ENCODE peak calls at places on chromosomes 11 and 22, in seven cellular contexts. N is GM23248; K is IMR-90; J is small intestine; Q is CD8-positive, alpha-beta T cell; L is mammary epithelial cell; H is Panc1. W is an unnamed sample. For H3K4me1, the result is how much of the 10 kb centered on the place peaks cover.

GRCh38 chr11:27489092-27489491 is 16.5 kb upstream of the LGR4 start:
- DNase-seq in K (no peak), J (no peak), L (no peak), N (no peak), H (no peak), Q (no peak), W (no peak)

GRCh38 chr11:26741036-26741435 is 19.2 kb upstream of the SLC5A12 start:
- DNase-seq in N (peak), L (no peak), J (no peak), Q (no peak), K (no peak), H (no peak), W (no peak)

GRCh38 chr22:42368379-42369249 is 63.6 kb downstream of the NFAM1 start:
- DNase-seq in H (no peak), J (peak), K (no peak), L (no peak), N (peak), Q (peak), W (no peak)

GRCh38 chr22:32106930-32107329 is 52.2 kb downstream of the C22orf42 start:
- DNase-seq in K (no peak), N (peak), L (peak), Q (no peak), J (no peak), H (no peak), W (no peak)

GRCh38 chr11:62437616-62438015 is 18.8 kb downstream of the SCGB1A1 start:
- DNase-seq in J (no peak), L (no peak), N (no peak), K (no peak), Q (no peak), H (no peak), W (no peak)

GRCh38 chr22:45210174-45210573 is 30.5 kb downstream of the KIAA0930 start:
- DNase-seq in Q (no peak), K (no peak), N (no peak), J (no peak), H (no peak), L (no peak), W (no peak)

GRCh38 chr11:48109046-48109666 is 107.5 kb upstream of the OR4B1 start:
- DNase-seq in L (peak), J (peak), Q (no peak), N (peak), H (no peak), K (peak), W (no peak)

GRCh38 chr11:26700536-26701235 is 21.2 kb downstream of the SLC5A12 start:
- DNase-seq in H (no peak), K (no peak), J (no peak), N (no peak), L (no peak), Q (no peak), W (no peak)

GRCh38 chr11:12131943-12132789 is 21.8 kb downstream of the MICAL2 start:
- DNase-seq in J (no peak), Q (no peak), H (no peak), K (no peak), N (no peak), L (no peak), W (no peak)

GRCh38 chr22:28172948-28173360 is 253.9 kb upstream of the PITPNB start:
- DNase-seq in K (no peak), Q (no peak), L (peak), H (no peak), J (peak), N (peak), W (no peak)

GRCh38 chr22:36770116-36770945 is 5.6 kb downstream of the IFT27 start:
- DNase-seq in K (no peak), Q (no peak), N (no peak), H (no peak), J (no peak), L (no peak), W (no peak)

GRCh38 chr11:75717608-75718403 is at the start of gene MOGAT2:
- DNase-seq in J (peak), L (no peak), H (no peak), N (no peak), K (no peak), Q (no peak), W (no peak)

GRCh38 chr22:22388055-22388454 is 120.5 kb downstream of the ZNF280B start:
- DNase-seq in N (no peak), H (no peak), L (no peak), Q (no peak), K (no peak), J (no peak), W (no peak)

GRCh38 chr11:64396079-64396591 is 37.2 kb downstream of the RPS6KA4 start:
- DNase-seq in N (no peak), Q (no peak), K (no peak), J (no peak), H (no peak), L (no peak), W (no peak)
- H3K4me3 ChIP-seq in N (no peak), Q (no peak), K (no peak), J (no peak), H (no peak), L (no peak), W (no peak)

DNA sequence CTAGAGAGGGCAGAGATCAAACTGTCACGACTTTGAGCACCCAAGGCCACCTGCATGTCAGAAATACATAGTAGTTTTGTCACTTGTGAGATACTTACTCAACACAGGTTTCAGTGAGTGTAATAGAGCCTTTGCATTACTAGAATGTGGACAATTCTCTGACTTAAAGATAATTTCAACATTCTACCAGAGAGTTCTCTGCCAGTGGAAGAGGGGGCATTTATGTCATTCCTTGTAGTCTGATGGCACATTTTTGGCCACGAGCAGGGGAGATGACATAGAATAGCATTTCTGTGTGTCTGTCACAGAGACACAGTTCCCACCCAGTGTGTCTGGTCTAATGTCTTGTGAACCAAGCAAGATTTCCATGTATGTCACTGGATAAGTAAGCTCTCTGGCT is 112.5 kb downstream of the DBX1 start:
- DNase-seq in Q (no peak), N (no peak), L (no peak), H (no peak), J (no peak), K (no peak), W (no peak)
- H3K27ac ChIP-seq in Q (no peak), N (peak), L (peak), H (no peak), J (no peak), K (no peak), W (no peak)

GRCh38 chr11:9566561-9567063 is 6.9 kb upstream of the WEE1 start:
- DNase-seq in J (no peak), H (no peak), Q (no peak), K (peak), L (no peak), N (peak), W (no peak)

GRCh38 chr11:9568854-9569587 is 4.4 kb upstream of the WEE1 start:
- DNase-seq in N (peak), Q (no peak), L (peak), K (peak), J (peak), H (no peak), W (no peak)

GRCh38 chr11:9567401-9567800 is 6.1 kb upstream of the WEE1 start:
- DNase-seq in Q (no peak), H (no peak), J (no peak), N (no peak), K (no peak), L (no peak), W (no peak)

GRCh38 chr11:9569588-9570164 is 3.8 kb upstream of the WEE1 start:
- DNase-seq in H (no peak), J (no peak), L (no peak), N (no peak), K (no peak), Q (no peak), W (no peak)

GRCh38 chr11:9568161-9568853 is 5.2 kb upstream of the WEE1 start:
- DNase-seq in N (peak), L (no peak), J (no peak), Q (no peak), H (no peak), K (peak), W (no peak)
- H3K4me1 ChIP-seq in N (under half), L (half or more), J (under half), Q (under half), H (half or more), K (under half), W (under half)

GRCh38 chr11:36379653-36380052 is 83.6 kb downstream of the PRR5L start:
- DNase-seq in J (no peak), Q (no peak), K (no peak), L (no peak), H (no peak), N (no peak), W (no peak)
- H3K4me3 ChIP-seq in J (no peak), Q (peak), K (no peak), L (no peak), H (no peak), N (no peak), W (peak)

DNA sequence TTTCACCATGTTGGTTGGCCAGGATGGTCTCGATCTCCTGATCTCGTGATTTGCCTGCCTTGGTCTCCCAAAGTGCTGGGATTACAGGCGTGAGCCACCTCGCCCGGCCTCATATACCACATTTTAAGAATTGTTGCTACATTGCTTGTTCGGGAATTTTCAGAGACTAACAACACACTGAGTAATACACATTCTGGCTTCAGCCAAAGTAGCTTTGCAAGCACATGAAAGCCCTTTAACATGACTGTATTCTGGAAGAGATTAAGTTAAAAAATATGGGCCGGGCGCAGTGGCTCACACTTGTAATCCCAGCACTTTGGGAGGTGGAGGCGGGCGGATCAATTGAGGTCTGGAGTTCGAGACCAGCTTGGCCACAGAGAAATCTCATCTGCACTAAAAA is 15.0 kb downstream of the CRTAM start:
- DNase-seq in N (peak), H (no peak), K (peak), Q (no peak), J (no peak), L (no peak), W (no peak)
- H3K27ac ChIP-seq in N (peak), H (no peak), K (no peak), Q (no peak), J (no peak), L (no peak), W (no peak)

DNA sequence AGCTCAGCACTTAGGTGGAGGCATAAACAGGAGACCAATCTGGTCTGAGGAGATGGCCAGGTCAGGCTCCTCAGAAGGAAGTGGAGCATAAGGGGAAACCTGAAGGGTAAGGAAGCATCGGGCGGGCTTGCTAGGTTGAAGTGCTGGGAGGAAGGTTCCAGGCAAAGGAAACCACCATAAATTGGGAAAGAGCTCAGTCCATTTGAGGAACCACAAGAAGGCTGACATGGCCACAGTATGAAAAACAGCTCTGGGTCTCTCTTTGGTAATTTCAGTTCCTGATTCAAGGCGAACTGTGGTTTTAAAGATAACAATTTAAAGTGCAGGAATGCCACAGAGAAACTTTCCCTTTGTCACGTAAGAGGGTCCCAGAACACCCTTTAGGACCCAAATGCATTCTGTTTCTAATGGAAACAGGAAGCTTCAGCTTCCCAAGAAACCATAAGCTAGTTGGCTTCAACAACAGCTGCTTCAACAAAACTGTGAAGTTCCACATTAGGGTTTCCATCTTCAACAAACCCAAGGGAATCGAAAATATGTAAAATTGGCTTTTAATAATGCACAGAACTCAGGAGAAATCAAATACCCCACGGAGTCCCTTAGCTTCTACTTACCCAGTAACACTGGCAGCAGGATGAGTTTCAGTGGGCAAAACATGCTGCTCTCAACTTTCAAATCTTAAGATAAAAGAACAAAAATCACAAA is 10.4 kb downstream of the JAML start:
- DNase-seq in J (no peak), N (no peak), L (no peak), Q (no peak), K (no peak), H (no peak), W (no peak)
- H3K4me1 ChIP-seq in J (under half), N (under half), L (under half), Q (half or more), K (under half), H (under half), W (half or more)

GRCh38 chr11:65641233-65642013 is 3.5 kb downstream of the SIPA1 start:
- DNase-seq in J (no peak), L (no peak), Q (no peak), N (no peak), K (no peak), H (no peak), W (no peak)

GRCh38 chr11:65642014-65642671 is 4.2 kb downstream of the SIPA1 start:
- DNase-seq in N (no peak), K (no peak), Q (no peak), L (no peak), J (no peak), H (no peak), W (no peak)

GRCh38 chr11:65639623-65640482 is 2.0 kb downstream of the SIPA1 start:
- DNase-seq in J (peak), N (no peak), L (no peak), K (no peak), Q (peak), H (no peak), W (peak)

GRCh38 chr11:65637794-65638317 is at the start of gene SIPA1:
- DNase-seq in J (peak), Q (peak), L (peak), N (peak), H (peak), K (peak), W (peak)

GRCh38 chr11:65640483-65641207 is 2.7 kb downstream of the SIPA1 start:
- DNase-seq in J (peak), L (no peak), H (no peak), N (no peak), K (no peak), Q (peak), W (peak)
- H3K4me3 ChIP-seq in J (peak), L (no peak), H (no peak), N (no peak), K (no peak), Q (peak), W (peak)

GRCh38 chr11:87037450-87038234 is at the start of gene TMEM135:
- DNase-seq in J (peak), K (peak), L (peak), H (peak), Q (peak), N (peak), W (peak)

GRCh38 chr11:87035976-87036583 is 1.7 kb upstream of the TMEM135 start:
- DNase-seq in H (no peak), N (no peak), K (no peak), Q (no peak), L (no peak), J (no peak), W (no peak)

GRCh38 chr11:87038235-87038960 is 664 bp downstream of the TMEM135 start:
- DNase-seq in N (peak), L (no peak), Q (no peak), J (peak), K (no peak), H (no peak), W (no peak)

GRCh38 chr11:87039371-87039770 is 1.6 kb downstream of the TMEM135 start:
- DNase-seq in H (no peak), L (no peak), Q (no peak), N (peak), K (peak), J (no peak), W (no peak)

GRCh38 chr11:87036756-87037449 is 831 bp upstream of the TMEM135 start:
- DNase-seq in N (no peak), J (no peak), K (no peak), H (no peak), Q (no peak), L (no peak), W (no peak)
- H3K27ac ChIP-seq in N (no peak), J (peak), K (peak), H (peak), Q (peak), L (peak), W (peak)